ENCODE peak calls at places on chromosomes 3 and 15, in five cellular contexts. E is SJSA1, F is gastrocnemius medialis, D is NAMALWA, M is BJ. Y is an unnamed sample.
A peak's percentile ranks its signal among the peaks of the same experiment; 100 is the strongest.

GRCh38 chr15:67468431-67468830 is 52.5 kb upstream of the C15orf61 start:
- DNase-seq in E (no peak), F (no peak), D (no peak), M (no peak), Y (no peak)

GRCh38 chr15:70320077-70320830 is 222.5 kb upstream of the TLE3 start:
- DNase-seq in E (no peak), F (no peak), D (peak; percentile 39), M (no peak), Y (no peak)

GRCh38 chr3:47082519-47082918 is 81.4 kb downstream of the SETD2 start:
- DNase-seq in E (peak; percentile 54), F (no peak), D (no peak), M (peak; percentile 28), Y (no peak)

GRCh38 chr3:31636693-31637442 is 104.1 kb downstream of the STT3B start:
- DNase-seq in E (no peak), F (no peak), D (no peak), M (no peak), Y (no peak)

GRCh38 chr3:141345528-141345927 is 22.8 kb upstream of the ZBTB38 start:
- DNase-seq in E (no peak), F (no peak), D (no peak), M (no peak), Y (no peak)

GRCh38 chr15:95032181-95032580 is 800.8 kb downstream of the MCTP2 start:
- DNase-seq in E (no peak), F (no peak), D (no peak), M (no peak), Y (no peak)

GRCh38 chr3:66011098-66011655 is 27.5 kb downstream of the MAGI1 start:
- DNase-seq in E (no peak), F (no peak), D (no peak), M (no peak), Y (no peak)

GRCh38 chr15:43440721-43441281 is 52.2 kb downstream of the TP53BP1 start:
- DNase-seq in E (peak; percentile 91), F (peak; percentile 58), D (peak; percentile 65), M (peak; percentile 94), Y (no peak)

GRCh38 chr3:133910422-133910821 is 14.7 kb upstream of the RAB6B start:
- DNase-seq in E (no peak), F (no peak), D (no peak), M (no peak), Y (no peak)